ENCODE peak calls at places on chromosomes 12 and 14, in eight cellular contexts. B, C, I, W, F, Z, G and D are unnamed samples.

GRCh38 chr12:57518176-57518919 is 2.0 kb downstream of the DDIT3 start:
- DNase-seq in C (no peak), B (peak), G (no peak), I (no peak), W (peak), Z (no peak), F (no peak), D (no peak)

GRCh38 chr14:96104469-96105057 is 65.4 kb downstream of the C14orf132 start:
- DNase-seq in F (peak), C (peak), B (peak), Z (no peak), G (no peak), I (no peak), W (peak), D (peak)

GRCh38 chr12:57148469-57149308 is 1.3 kb upstream of the LRP1-AS start:
- DNase-seq in C (no peak), G (no peak), F (no peak), W (peak), Z (no peak), B (peak), I (no peak), D (no peak)

GRCh38 chr12:9134981-9135628 is 19.4 kb upstream of the A2M start:
- DNase-seq in Z (peak), B (peak), I (peak), W (no peak), F (no peak), G (no peak), C (no peak), D (no peak)

GRCh38 chr14:75960219-75960618 is 21.6 kb downstream of the TGFB3 start:
- DNase-seq in B (no peak), C (no peak), W (no peak), G (no peak), I (no peak), F (no peak), Z (no peak), D (no peak)

GRCh38 chr12:123384994-123385376 is 1.1 kb downstream of the KMT5A start:
- DNase-seq in F (peak), G (no peak), I (no peak), W (peak), B (peak), Z (peak), C (peak), D (no peak)

GRCh38 chr12:112898380-112898779 is 8.4 kb upstream of the OAS1 start:
- DNase-seq in G (no peak), Z (no peak), B (no peak), W (no peak), I (no peak), C (no peak), F (no peak), D (no peak)

GRCh38 chr12:113248842-113249435 is 27.7 kb downstream of the TPCN1 start:
- DNase-seq in F (no peak), I (no peak), Z (no peak), B (no peak), C (no peak), G (no peak), W (no peak), D (no peak)

GRCh38 chr12:117853600-117853999 is 115.2 kb downstream of the KSR2 start:
- DNase-seq in F (no peak), B (no peak), I (no peak), W (peak), Z (no peak), G (no peak), C (no peak), D (no peak)

GRCh38 chr12:34363050-34363673 is 340.9 kb downstream of the ALG10 start:
- DNase-seq in F (no peak), B (no peak), G (no peak), C (no peak), I (peak), Z (no peak), W (no peak), D (no peak)

GRCh38 chr14:101181717-101182313 is 278.3 kb upstream of the RTL1 start:
- DNase-seq in F (no peak), G (no peak), C (no peak), W (no peak), Z (no peak), B (no peak), I (no peak), D (no peak)

GRCh38 chr14:100609331-100609870 is 22.2 kb upstream of the BEGAIN start:
- DNase-seq in B (no peak), F (no peak), W (no peak), I (no peak), C (no peak), G (no peak), Z (no peak), D (no peak)

GRCh38 chr14:95533391-95533821 is 1.4 kb upstream of the GLRX5 start:
- DNase-seq in B (peak), G (no peak), F (peak), C (peak), W (peak), Z (peak), I (peak), D (no peak)

GRCh38 chr12:26867084-26867483 is 34.1 kb upstream of the ITPR2 start:
- DNase-seq in I (no peak), C (no peak), F (no peak), B (no peak), G (no peak), W (no peak), Z (no peak), D (no peak)

GRCh38 chr12:86193931-86194330 is 62.3 kb downstream of the MGAT4C start:
- DNase-seq in W (peak), Z (no peak), C (no peak), F (peak), G (no peak), I (no peak), B (peak), D (no peak)

GRCh38 chr14:82411373-82411772 is 877.7 kb upstream of the SEL1L start:
- DNase-seq in F (no peak), B (no peak), Z (no peak), C (no peak), G (no peak), W (no peak), I (no peak), D (no peak)

GRCh38 chr14:95445161-95445560 is 71.3 kb downstream of the SYNE3 start:
- DNase-seq in Z (no peak), W (no peak), B (no peak), F (no peak), I (no peak), G (no peak), C (no peak), D (no peak)

GRCh38 chr12:131836193-131836592 is 8.0 kb downstream of the MMP17 start:
- DNase-seq in Z (no peak), W (no peak), B (peak), G (no peak), I (peak), C (no peak), F (no peak), D (no peak)

GRCh38 chr12:69553626-69554248 is 31.5 kb upstream of the CCT2 start:
- DNase-seq in W (peak), I (peak), F (peak), C (no peak), B (peak), G (no peak), Z (no peak), D (no peak)

GRCh38 chr14:63654346-63654745 is 12.7 kb upstream of the WDR89 start:
- DNase-seq in C (no peak), W (peak), Z (no peak), F (peak), I (no peak), B (peak), G (no peak), D (no peak)

GRCh38 chr14:96762650-96763049 is 34.5 kb upstream of the VRK1 start:
- DNase-seq in Z (peak), F (peak), B (peak), G (peak), W (peak), C (peak), I (peak), D (peak)

GRCh38 chr14:85281921-85282320 is 248.0 kb upstream of the FLRT2 start:
- DNase-seq in F (peak), G (no peak), C (no peak), I (no peak), W (no peak), Z (no peak), B (peak), D (no peak)

GRCh38 chr14:61474021-61474420 is 152.6 kb downstream of the PRKCH start:
- DNase-seq in W (no peak), F (no peak), I (no peak), Z (no peak), G (no peak), B (no peak), C (no peak), D (no peak)

GRCh38 chr14:36021030-36021422 is 155.5 kb downstream of the PTCSC3 start:
- DNase-seq in F (no peak), I (no peak), G (no peak), B (no peak), Z (no peak), C (no peak), W (no peak), D (no peak)

GRCh38 chr12:50505945-50506344 is 1.2 kb downstream of the DIP2B start:
- DNase-seq in G (no peak), Z (no peak), B (peak), W (peak), F (no peak), I (no peak), C (peak), D (no peak)

GRCh38 chr12:48350249-48351021 is at the start of gene ZNF641:
- DNase-seq in G (no peak), W (peak), C (peak), F (peak), Z (peak), B (peak), I (peak), D (peak)

GRCh38 chr14:63045234-63045611 is at the start of gene KCNH5:
- DNase-seq in C (peak), I (peak), W (peak), B (peak), G (no peak), Z (peak), F (peak), D (no peak)

GRCh38 chr12:26121841-26122680 is 2.8 kb downstream of the BHLHE41 start:
- DNase-seq in C (no peak), I (peak), F (no peak), G (no peak), Z (peak), W (peak), B (no peak), D (no peak)

GRCh38 chr14:97977711-97978261 is 1180.6 kb downstream of the VRK1 start:
- DNase-seq in G (no peak), B (no peak), I (peak), Z (no peak), F (peak), W (peak), C (no peak), D (no peak)
- H3K4me3 ChIP-seq in G (no peak), B (no peak), I (peak), Z (no peak), F (peak), W (no peak), C (no peak), D (no peak)

GRCh38 chr12:93737457-93738198 is 60.5 kb downstream of the CRADD start:
- DNase-seq in I (no peak), C (no peak), B (no peak), Z (no peak), F (no peak), G (no peak), W (no peak), D (no peak)
- TF ChIP-seq CTCF in I (no peak), C (no peak), B (no peak), Z (no peak), F (no peak), G (no peak), W (no peak), D (no peak)

DNA sequence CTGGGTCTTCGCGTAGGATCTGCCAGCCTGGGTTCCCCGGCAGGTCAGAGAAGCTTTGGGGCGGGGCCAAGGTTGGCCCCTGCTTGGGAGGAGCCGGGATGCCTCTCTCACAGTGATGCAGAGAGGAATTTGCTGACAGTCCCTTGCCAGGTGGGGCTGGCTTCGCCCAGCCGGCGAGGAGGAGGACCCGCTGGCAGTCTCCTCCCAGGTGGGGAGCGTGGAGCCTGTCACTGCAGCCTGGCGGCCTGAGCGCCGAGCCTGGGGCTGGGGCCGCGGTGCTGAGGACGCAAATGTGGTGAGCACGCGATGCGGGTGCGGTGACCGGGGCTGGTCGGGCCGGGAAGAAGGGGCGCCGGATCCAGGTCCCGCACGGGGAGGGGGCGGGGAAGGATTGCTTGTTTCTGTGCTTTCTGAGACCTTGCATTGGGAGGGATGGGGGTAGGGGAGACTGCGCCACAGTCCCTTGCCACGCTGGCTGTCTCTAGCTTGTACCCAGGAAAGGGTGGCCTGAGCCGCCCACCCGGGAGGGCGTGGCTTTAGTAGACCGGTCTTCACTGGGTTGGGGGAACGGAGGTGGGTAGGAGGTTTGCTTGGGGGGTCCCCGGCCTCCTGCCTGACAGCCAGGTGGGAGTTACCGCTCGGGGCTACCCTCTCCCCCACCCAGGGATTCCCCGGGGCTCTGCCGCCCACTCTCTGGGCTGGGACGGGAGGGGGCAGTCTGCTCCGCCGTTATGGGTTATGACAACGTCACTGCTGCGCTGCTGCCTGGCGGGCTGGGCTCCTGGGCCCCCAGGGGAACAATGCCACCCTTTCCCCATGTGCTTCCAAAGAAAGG is at the start of gene TMEM63C:
- DNase-seq in F (peak), B (peak), G (no peak), I (peak), Z (peak), W (no peak), C (no peak), D (no peak)
- H3K4me3 ChIP-seq in F (peak), B (peak), G (peak), I (peak), Z (peak), W (no peak), C (peak), D (peak)

GRCh38 chr12:13001725-13002040 is 1.6 kb upstream of the HEBP1 start:
- DNase-seq in C (no peak), B (no peak), F (no peak), W (no peak), I (no peak), Z (no peak), G (no peak), D (no peak)

GRCh38 chr12:13002301-13003097 is 2.4 kb upstream of the HEBP1 start:
- DNase-seq in W (no peak), C (no peak), B (no peak), Z (no peak), G (no peak), F (no peak), I (no peak), D (no peak)

GRCh38 chr12:13000616-13000934 is 510 bp upstream of the HEBP1 start:
- DNase-seq in G (no peak), I (no peak), F (no peak), C (no peak), Z (peak), W (no peak), B (no peak), D (no peak)

GRCh38 chr12:12999959-13000615 is at the start of gene HEBP1:
- DNase-seq in B (peak), C (peak), I (peak), W (peak), F (peak), Z (peak), G (no peak), D (peak)

GRCh38 chr12:13000935-13001724 is 1.1 kb upstream of the HEBP1 start:
- DNase-seq in Z (peak), I (peak), B (peak), F (peak), G (no peak), W (peak), C (no peak), D (no peak)
- TF ChIP-seq CTCF in Z (peak), I (no peak), B (peak), F (no peak), G (peak), W (no peak), C (peak), D (peak)

DNA sequence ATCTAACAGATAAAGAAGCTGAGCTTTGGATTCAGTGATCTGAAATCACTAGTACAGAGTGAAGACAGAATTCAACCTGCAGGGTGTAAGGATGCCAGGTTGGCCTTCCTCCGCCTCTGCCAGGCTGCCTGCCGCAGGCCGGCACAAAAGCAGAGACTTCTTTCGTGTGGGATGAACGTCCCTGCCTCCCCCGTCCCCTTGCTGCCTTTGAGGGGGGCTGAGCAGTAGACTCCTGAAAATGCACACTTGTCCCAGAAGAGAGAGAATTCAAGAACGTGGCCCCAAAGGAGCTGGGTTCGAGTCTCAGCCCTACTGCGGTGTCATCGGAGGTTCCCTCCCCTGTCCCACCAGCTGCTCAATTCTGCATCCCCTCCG is 154.3 kb downstream of the BCL11B start:
- DNase-seq in B (no peak), W (no peak), C (no peak), G (no peak), F (no peak), Z (no peak), I (no peak), D (no peak)
- H3K4me3 ChIP-seq in B (no peak), W (no peak), C (no peak), G (no peak), F (no peak), Z (peak), I (no peak), D (no peak)

DNA sequence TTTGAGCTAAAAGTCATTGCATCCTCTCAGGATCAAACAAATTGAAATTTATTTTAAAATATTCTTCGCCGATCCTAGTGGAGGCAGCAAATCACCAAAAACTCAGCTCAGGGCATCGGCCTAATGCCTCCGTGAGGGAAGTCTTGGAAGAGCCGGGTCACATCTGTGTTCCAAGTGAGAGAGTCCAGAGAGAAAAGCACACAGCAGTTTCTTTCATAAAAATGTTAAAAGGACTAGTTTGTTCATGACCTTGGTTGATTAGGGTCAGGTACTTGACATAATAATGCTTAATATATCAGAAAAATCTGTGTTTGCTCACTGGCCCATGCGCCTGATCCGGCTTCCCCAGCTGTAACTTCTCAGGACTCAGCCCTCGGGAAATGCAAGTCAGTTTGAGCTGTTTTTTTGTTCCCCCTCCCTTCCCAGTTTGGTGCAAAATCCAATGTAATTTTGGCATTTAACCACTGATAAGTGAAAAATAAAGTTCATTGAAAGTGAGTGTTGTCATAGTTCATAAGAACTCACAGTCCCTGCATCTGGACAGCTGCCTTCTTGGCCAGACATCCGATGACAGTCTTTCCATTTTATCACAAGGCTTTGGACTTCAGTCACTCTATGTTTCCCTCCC is 161.7 kb downstream of the CAND1 start:
- DNase-seq in G (no peak), F (no peak), Z (peak), I (no peak), W (peak), C (no peak), B (peak), D (no peak)
- TF ChIP-seq CTCF in G (no peak), F (no peak), Z (peak), I (no peak), W (peak), C (peak), B (peak), D (no peak)

DNA sequence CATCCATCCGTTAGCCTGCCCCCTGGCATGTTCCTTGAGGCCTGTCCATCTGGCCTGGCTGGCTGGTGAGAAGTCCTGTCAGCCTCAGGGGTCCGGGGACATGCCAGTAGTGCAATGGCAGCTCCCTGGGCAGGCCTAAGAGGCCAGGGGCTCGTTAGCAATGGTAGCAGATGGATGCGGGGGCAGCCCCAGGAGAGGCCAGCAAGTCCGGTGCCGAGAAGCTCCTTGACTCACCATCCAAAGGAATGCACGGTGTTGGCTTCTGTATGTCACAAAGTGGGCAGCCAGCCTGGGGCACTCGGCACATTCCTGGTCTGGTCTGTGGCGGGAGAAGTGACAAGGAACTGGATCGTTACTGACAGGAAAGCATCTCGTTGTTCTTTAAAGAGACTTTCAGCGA is 319.9 kb downstream of the CACNA1C start:
- DNase-seq in C (no peak), B (no peak), W (no peak), F (no peak), Z (no peak), I (no peak), G (no peak), D (no peak)
- H3K4me3 ChIP-seq in C (no peak), B (no peak), W (no peak), F (no peak), Z (no peak), I (no peak), G (no peak), D (no peak)